ENCODE peak calls at places on chromosomes 3 and 15, in six cellular contexts. One of them, this sample, is unnamed.

GRCh38 chr3:38528457-38528856 is 32.3 kb downstream of the EXOG start:
- DNase-seq in colonic mucosa: no peak
- DNase-seq in psoas muscle: no peak
- DNase-seq in AG04449: no peak
- DNase-seq in omental fat pad: no peak
- DNase-seq in upper lobe of left lung: no peak
- DNase-seq in this sample: no peak

GRCh38 chr3:86221601-86222000 is 769.3 kb downstream of the VGLL3 start:
- DNase-seq in upper lobe of left lung: no peak
- DNase-seq in colonic mucosa: no peak
- DNase-seq in AG04449: no peak
- DNase-seq in omental fat pad: no peak
- DNase-seq in psoas muscle: no peak
- DNase-seq in this sample: no peak

GRCh38 chr3:62284442-62284841 is 88.9 kb downstream of the FEZF2 start:
- DNase-seq in colonic mucosa: no peak
- DNase-seq in upper lobe of left lung: no peak
- DNase-seq in AG04449: no peak
- DNase-seq in psoas muscle: no peak
- DNase-seq in omental fat pad: no peak
- DNase-seq in this sample: no peak

GRCh38 chr15:62068071-62068786 is 1.5 kb downstream of the C2CD4A start:
- DNase-seq in omental fat pad: no peak
- DNase-seq in AG04449: no peak
- DNase-seq in psoas muscle: peak; percentile 62
- DNase-seq in colonic mucosa: peak; percentile 60
- DNase-seq in upper lobe of left lung: peak; percentile 61
- DNase-seq in this sample: no peak

GRCh38 chr3:63687569-63688233 is 35.2 kb downstream of the SNTN start:
- DNase-seq in omental fat pad: no peak
- DNase-seq in upper lobe of left lung: no peak
- DNase-seq in psoas muscle: no peak
- DNase-seq in AG04449: no peak
- DNase-seq in colonic mucosa: no peak
- DNase-seq in this sample: no peak

GRCh38 chr15:46041907-46042306 is 407.1 kb downstream of the SQOR start:
- DNase-seq in omental fat pad: no peak
- DNase-seq in upper lobe of left lung: no peak
- DNase-seq in colonic mucosa: no peak
- DNase-seq in AG04449: no peak
- DNase-seq in psoas muscle: no peak
- DNase-seq in this sample: no peak

GRCh38 chr3:10460951-10461563 is 44.3 kb downstream of the ATP2B2 start:
- DNase-seq in colonic mucosa: no peak
- DNase-seq in omental fat pad: no peak
- DNase-seq in AG04449: no peak
- DNase-seq in psoas muscle: no peak
- DNase-seq in upper lobe of left lung: no peak
- DNase-seq in this sample: no peak

GRCh38 chr15:98777426-98777825 is 129.1 kb downstream of the IGF1R start:
- DNase-seq in AG04449: no peak
- DNase-seq in psoas muscle: no peak
- DNase-seq in upper lobe of left lung: no peak
- DNase-seq in omental fat pad: no peak
- DNase-seq in colonic mucosa: no peak
- DNase-seq in this sample: no peak

GRCh38 chr15:39472661-39473657 is 107.9 kb upstream of the THBS1 start:
- DNase-seq in omental fat pad: peak; percentile 77
- DNase-seq in colonic mucosa: peak; percentile 62
- DNase-seq in upper lobe of left lung: peak; percentile 54
- DNase-seq in AG04449: peak; percentile 57
- DNase-seq in psoas muscle: peak; percentile 78
- DNase-seq in this sample: no peak

GRCh38 chr3:68271145-68271544 is 616.7 kb upstream of the SUCLG2 start:
- DNase-seq in colonic mucosa: no peak
- DNase-seq in AG04449: no peak
- DNase-seq in omental fat pad: no peak
- DNase-seq in psoas muscle: no peak
- DNase-seq in upper lobe of left lung: no peak
- DNase-seq in this sample: no peak

GRCh38 chr3:53145109-53146077 is 15.2 kb upstream of the RFT1 start:
- DNase-seq in AG04449: no peak
- DNase-seq in colonic mucosa: peak; percentile 83
- DNase-seq in psoas muscle: peak; percentile 0
- DNase-seq in upper lobe of left lung: no peak
- DNase-seq in omental fat pad: no peak
- DNase-seq in this sample: no peak

GRCh38 chr3:36859494-36859893 is 85.4 kb downstream of the TRANK1 start:
- DNase-seq in colonic mucosa: no peak
- DNase-seq in omental fat pad: no peak
- DNase-seq in psoas muscle: no peak
- DNase-seq in upper lobe of left lung: no peak
- DNase-seq in AG04449: no peak
- DNase-seq in this sample: no peak

GRCh38 chr3:152557302-152557999 is 277.5 kb upstream of the P2RY1 start:
- DNase-seq in AG04449: no peak
- DNase-seq in colonic mucosa: no peak
- DNase-seq in psoas muscle: no peak
- DNase-seq in upper lobe of left lung: no peak
- DNase-seq in omental fat pad: no peak
- DNase-seq in this sample: no peak

GRCh38 chr3:51581529-51581928 is 43.0 kb downstream of the RAD54L2 start:
- DNase-seq in upper lobe of left lung: no peak
- DNase-seq in omental fat pad: no peak
- DNase-seq in colonic mucosa: no peak
- DNase-seq in AG04449: no peak
- DNase-seq in psoas muscle: no peak
- DNase-seq in this sample: no peak

GRCh38 chr3:134563614-134564013 is 77.8 kb downstream of the CEP63 start:
- DNase-seq in colonic mucosa: peak; percentile 34
- DNase-seq in omental fat pad: no peak
- DNase-seq in AG04449: no peak
- DNase-seq in upper lobe of left lung: no peak
- DNase-seq in psoas muscle: no peak
- DNase-seq in this sample: no peak

GRCh38 chr3:72800869-72801268 is 47.4 kb downstream of the SHQ1 start:
- DNase-seq in AG04449: no peak
- DNase-seq in colonic mucosa: no peak
- DNase-seq in omental fat pad: no peak
- DNase-seq in upper lobe of left lung: no peak
- DNase-seq in psoas muscle: no peak
- DNase-seq in this sample: no peak

GRCh38 chr15:92664178-92664900 is 8.8 kb upstream of the FAM174B start:
- DNase-seq in upper lobe of left lung: no peak
- DNase-seq in omental fat pad: no peak
- DNase-seq in colonic mucosa: no peak
- DNase-seq in AG04449: no peak
- DNase-seq in psoas muscle: no peak
- DNase-seq in this sample: no peak

GRCh38 chr3:188037116-188037718 is 116.7 kb upstream of the LPP start:
- DNase-seq in omental fat pad: no peak
- DNase-seq in psoas muscle: no peak
- DNase-seq in colonic mucosa: peak; percentile 54
- DNase-seq in upper lobe of left lung: peak; percentile 37
- DNase-seq in AG04449: no peak
- DNase-seq in this sample: no peak

GRCh38 chr3:155110996-155111901 is 31.1 kb downstream of the MME start:
- DNase-seq in upper lobe of left lung: no peak
- DNase-seq in colonic mucosa: no peak
- DNase-seq in AG04449: no peak
- DNase-seq in omental fat pad: no peak
- DNase-seq in psoas muscle: no peak
- DNase-seq in this sample: no peak

GRCh38 chr3:185713015-185713414 is 111.8 kb downstream of the IGF2BP2 start:
- DNase-seq in upper lobe of left lung: no peak
- DNase-seq in colonic mucosa: peak; percentile 55
- DNase-seq in AG04449: no peak
- DNase-seq in psoas muscle: no peak
- DNase-seq in omental fat pad: no peak
- DNase-seq in this sample: no peak

GRCh38 chr3:157120071-157120892 is 39.7 kb downstream of the CCNL1 start:
- DNase-seq in omental fat pad: no peak
- DNase-seq in psoas muscle: no peak
- DNase-seq in AG04449: no peak
- DNase-seq in upper lobe of left lung: peak; percentile 56
- DNase-seq in colonic mucosa: peak; percentile 79
- DNase-seq in this sample: no peak

GRCh38 chr15:84749111-84749991 is 959 bp downstream of the ZNF592 start:
- DNase-seq in psoas muscle: peak; percentile 47
- DNase-seq in colonic mucosa: peak; percentile 47
- DNase-seq in omental fat pad: no peak
- DNase-seq in AG04449: no peak
- DNase-seq in upper lobe of left lung: peak; percentile 53
- DNase-seq in this sample: no peak

GRCh38 chr15:91884604-91885003 is 31.1 kb downstream of the SLCO3A1 start:
- DNase-seq in omental fat pad: no peak
- DNase-seq in colonic mucosa: no peak
- DNase-seq in psoas muscle: no peak
- DNase-seq in upper lobe of left lung: no peak
- DNase-seq in AG04449: no peak
- DNase-seq in this sample: no peak

GRCh38 chr3:118641608-118642007 is 393.0 kb downstream of the IGSF11 start:
- DNase-seq in omental fat pad: no peak
- DNase-seq in AG04449: no peak
- DNase-seq in colonic mucosa: no peak
- DNase-seq in psoas muscle: no peak
- DNase-seq in upper lobe of left lung: no peak
- DNase-seq in this sample: no peak

GRCh38 chr3:58353722-58354553 is 21.2 kb downstream of the PXK start:
- DNase-seq in colonic mucosa: no peak
- DNase-seq in omental fat pad: no peak
- DNase-seq in AG04449: no peak
- DNase-seq in upper lobe of left lung: no peak
- DNase-seq in psoas muscle: no peak
- DNase-seq in this sample: no peak

GRCh38 chr15:98003528-98003927 is 43.0 kb downstream of the ARRDC4 start:
- DNase-seq in colonic mucosa: no peak
- DNase-seq in AG04449: no peak
- DNase-seq in upper lobe of left lung: no peak
- DNase-seq in psoas muscle: no peak
- DNase-seq in omental fat pad: no peak
- DNase-seq in this sample: no peak

GRCh38 chr3:32428092-32429068 is 36.7 kb downstream of the CMTM7 start:
- DNase-seq in psoas muscle: no peak
- DNase-seq in upper lobe of left lung: no peak
- DNase-seq in omental fat pad: no peak
- DNase-seq in colonic mucosa: peak; percentile 16
- DNase-seq in AG04449: no peak
- DNase-seq in this sample: no peak

GRCh38 chr15:95105229-95105628 is 873.9 kb downstream of the MCTP2 start:
- DNase-seq in psoas muscle: no peak
- DNase-seq in upper lobe of left lung: no peak
- DNase-seq in colonic mucosa: no peak
- DNase-seq in omental fat pad: no peak
- DNase-seq in AG04449: peak; percentile 21
- DNase-seq in this sample: peak; percentile 2

GRCh38 chr3:124778061-124778460 is 47.8 kb downstream of the UMPS start:
- DNase-seq in psoas muscle: no peak
- DNase-seq in colonic mucosa: no peak
- DNase-seq in upper lobe of left lung: no peak
- DNase-seq in AG04449: no peak
- DNase-seq in omental fat pad: no peak
- DNase-seq in this sample: no peak

GRCh38 chr3:31629054-31629453 is 96.3 kb downstream of the STT3B start:
- DNase-seq in upper lobe of left lung: no peak
- DNase-seq in colonic mucosa: no peak
- DNase-seq in psoas muscle: no peak
- DNase-seq in omental fat pad: no peak
- DNase-seq in AG04449: no peak
- DNase-seq in this sample: no peak

GRCh38 chr15:75721462-75721922 is 8.8 kb upstream of the CSPG4 start:
- DNase-seq in AG04449: no peak
- DNase-seq in omental fat pad: no peak
- DNase-seq in colonic mucosa: no peak
- DNase-seq in upper lobe of left lung: no peak
- DNase-seq in psoas muscle: no peak
- DNase-seq in this sample: no peak

GRCh38 chr15:63436872-63437375 is 55.3 kb upstream of the CA12 start:
- DNase-seq in omental fat pad: peak; percentile 62
- DNase-seq in colonic mucosa: peak; percentile 83
- DNase-seq in upper lobe of left lung: peak; percentile 81
- DNase-seq in AG04449: peak; percentile 37
- DNase-seq in psoas muscle: peak; percentile 76
- DNase-seq in this sample: peak; percentile 29
- TF ChIP-seq CTCF in omental fat pad: no peak
- TF ChIP-seq CTCF in colonic mucosa: no peak
- TF ChIP-seq CTCF in upper lobe of left lung: no peak
- TF ChIP-seq CTCF in AG04449: no peak
- TF ChIP-seq CTCF in psoas muscle: no peak
- TF ChIP-seq CTCF in this sample: no peak

DNA sequence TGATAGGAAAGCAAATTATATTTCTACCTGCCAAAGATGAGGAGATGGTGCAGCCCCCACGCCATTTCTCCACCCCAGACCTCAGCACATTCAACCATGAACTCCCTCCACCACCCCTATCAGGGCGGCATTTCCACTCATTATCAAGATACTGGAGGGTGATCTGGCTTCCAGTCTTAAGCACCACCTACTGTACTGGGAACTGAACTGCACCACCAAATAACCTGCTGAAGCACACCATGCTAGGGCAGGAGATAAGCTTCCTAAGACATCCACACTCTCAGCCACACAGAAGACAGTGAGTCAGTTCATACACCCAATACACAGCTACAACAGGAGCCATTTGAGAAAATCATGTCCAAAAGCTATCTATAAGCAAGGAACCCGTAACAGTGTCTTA is 98.8 kb downstream of the FGF7 start:
- DNase-seq in colonic mucosa: no peak
- DNase-seq in omental fat pad: no peak
- DNase-seq in upper lobe of left lung: no peak
- DNase-seq in AG04449: no peak
- DNase-seq in psoas muscle: no peak
- DNase-seq in this sample: no peak
- TF ChIP-seq CTCF in colonic mucosa: no peak
- TF ChIP-seq CTCF in omental fat pad: no peak
- TF ChIP-seq CTCF in upper lobe of left lung: no peak
- TF ChIP-seq CTCF in AG04449: no peak
- TF ChIP-seq CTCF in psoas muscle: no peak
- TF ChIP-seq CTCF in this sample: peak; percentile 11

DNA sequence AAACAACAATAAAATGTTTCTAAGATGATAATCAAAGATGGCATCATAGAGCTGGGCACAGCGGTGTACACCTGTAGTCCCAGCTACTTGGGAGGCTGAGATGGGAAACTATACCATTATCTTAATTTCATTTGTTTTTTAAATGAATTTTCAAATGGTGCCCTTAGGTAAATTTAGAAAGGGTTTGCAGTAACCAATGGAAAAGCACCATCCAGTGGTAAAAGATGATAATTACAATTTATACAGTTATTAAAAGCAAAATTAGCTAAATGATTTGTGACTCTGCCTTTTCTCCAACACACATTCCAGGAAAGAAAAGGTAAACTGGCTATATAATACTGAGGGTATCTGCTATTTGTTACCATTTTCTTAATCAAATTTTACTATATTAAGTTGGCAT is 14.4 kb upstream of the ANKRD28 start:
- DNase-seq in colonic mucosa: no peak
- DNase-seq in omental fat pad: no peak
- DNase-seq in upper lobe of left lung: no peak
- DNase-seq in AG04449: no peak
- DNase-seq in psoas muscle: no peak
- DNase-seq in this sample: no peak
- TF ChIP-seq CTCF in colonic mucosa: no peak
- TF ChIP-seq CTCF in omental fat pad: peak; percentile 13
- TF ChIP-seq CTCF in upper lobe of left lung: peak; percentile 24
- TF ChIP-seq CTCF in AG04449: no peak
- TF ChIP-seq CTCF in psoas muscle: peak; percentile 60
- TF ChIP-seq CTCF in this sample: peak; percentile 52

GRCh38 chr3:135762188-135762853 is 203.2 kb upstream of the PPP2R3A start:
- DNase-seq in upper lobe of left lung: no peak
- DNase-seq in omental fat pad: no peak
- DNase-seq in psoas muscle: no peak
- DNase-seq in AG04449: no peak
- DNase-seq in colonic mucosa: no peak
- DNase-seq in this sample: no peak
- TF ChIP-seq CTCF in upper lobe of left lung: no peak
- TF ChIP-seq CTCF in omental fat pad: no peak
- TF ChIP-seq CTCF in psoas muscle: no peak
- TF ChIP-seq CTCF in AG04449: no peak
- TF ChIP-seq CTCF in colonic mucosa: no peak
- TF ChIP-seq CTCF in this sample: peak; percentile 51

This sample was measured in epithelial cell of proximal tubule.